ENCODE peak calls at places on chromosomes 4 and X, in six cellular contexts. R, Q, E, F, K and O are unnamed samples.

GRCh38 chr4:101707596-101707995 is 82.9 kb upstream of the BANK1 start:
- DNase-seq in Q (no peak), R (peak; percentile 37), F (no peak), K (no peak), E (no peak), O (no peak)

GRCh38 chrX:13167444-13168207 is 123.2 kb upstream of the FAM9C start:
- DNase-seq in F (peak; percentile 5), K (no peak), Q (no peak), E (no peak), R (peak; percentile 60), O (no peak)

GRCh38 chr4:59855630-59856352 is 1344.3 kb upstream of the ADGRL3 start:
- DNase-seq in Q (no peak), E (no peak), F (no peak), R (no peak), K (no peak), O (no peak)

GRCh38 chrX:126551306-126551705 is 1.3 kb downstream of the DCAF12L1 start:
- DNase-seq in Q (no peak), F (no peak), E (no peak), K (no peak), R (no peak), O (no peak)

GRCh38 chr4:6107114-6107791 is 89.0 kb upstream of the C4orf50 start:
- DNase-seq in Q (no peak), K (no peak), R (no peak), E (no peak), F (no peak), O (no peak)

GRCh38 chrX:39676434-39676833 is 421.3 kb downstream of the BCOR start:
- DNase-seq in E (no peak), K (peak; percentile 2), F (no peak), Q (no peak), R (no peak), O (no peak)

GRCh38 chr4:176320340-176320975 is 692 bp downstream of the SPCS3 start:
- DNase-seq in Q (peak; percentile 92), E (peak; percentile 75), R (peak; percentile 89), F (peak; percentile 80), K (peak; percentile 78), O (no peak)

GRCh38 chr4:121758896-121759568 is 5.9 kb downstream of the SMIM43 start:
- DNase-seq in K (no peak), R (peak; percentile 31), Q (no peak), F (no peak), E (no peak), O (no peak)